ENCODE peak calls at places on chromosomes 5 and 9, in nine cellular contexts. One of them, this sample, is unnamed.
A peak's percentile ranks its signal among the peaks of the same experiment; 100 is the strongest.

GRCh38 chr5:21173526-21173925 is 1185.5 kb upstream of the CDH18 start:
- DNase-seq in osteocyte: no peak
- DNase-seq in endothelial cell: no peak
- DNase-seq in PC-9: no peak
- DNase-seq in choroid plexus epithelial cell: no peak
- DNase-seq in Panc1: no peak
- DNase-seq in neural progenitor cell: no peak
- DNase-seq in epithelial cell of proximal tubule: no peak
- DNase-seq in Calu3: no peak
- DNase-seq in this sample: no peak

GRCh38 chr5:97764700-97765099 is 581.7 kb upstream of the RIOK2 start:
- DNase-seq in osteocyte: no peak
- DNase-seq in endothelial cell: no peak
- DNase-seq in PC-9: peak; percentile 73
- DNase-seq in choroid plexus epithelial cell: peak; percentile 87
- DNase-seq in Panc1: peak; percentile 55
- DNase-seq in neural progenitor cell: no peak
- DNase-seq in epithelial cell of proximal tubule: no peak
- DNase-seq in Calu3: no peak
- DNase-seq in this sample: no peak

GRCh38 chr9:92740969-92741368 is 23.7 kb downstream of the BICD2 start:
- DNase-seq in osteocyte: no peak
- DNase-seq in endothelial cell: no peak
- DNase-seq in PC-9: no peak
- DNase-seq in choroid plexus epithelial cell: no peak
- DNase-seq in Panc1: no peak
- DNase-seq in neural progenitor cell: no peak
- DNase-seq in epithelial cell of proximal tubule: no peak
- DNase-seq in Calu3: no peak
- DNase-seq in this sample: no peak

GRCh38 chr5:135217669-135218485 is 181.2 kb downstream of the MACROH2A1 start:
- DNase-seq in osteocyte: peak; percentile 76
- DNase-seq in endothelial cell: peak; percentile 48
- DNase-seq in PC-9: no peak
- DNase-seq in choroid plexus epithelial cell: no peak
- DNase-seq in Panc1: no peak
- DNase-seq in neural progenitor cell: peak; percentile 17
- DNase-seq in epithelial cell of proximal tubule: no peak
- DNase-seq in Calu3: no peak
- DNase-seq in this sample: peak; percentile 52

GRCh38 chr5:124605516-124605915 is 140.9 kb downstream of the ZNF608 start:
- DNase-seq in osteocyte: no peak
- DNase-seq in endothelial cell: no peak
- DNase-seq in PC-9: no peak
- DNase-seq in choroid plexus epithelial cell: peak; percentile 46
- DNase-seq in Panc1: no peak
- DNase-seq in neural progenitor cell: peak; percentile 69
- DNase-seq in epithelial cell of proximal tubule: peak; percentile 25
- DNase-seq in Calu3: no peak
- DNase-seq in this sample: no peak

GRCh38 chr9:122897969-122898368 is 7.2 kb downstream of the RC3H2 start:
- DNase-seq in osteocyte: no peak
- DNase-seq in endothelial cell: no peak
- DNase-seq in PC-9: no peak
- DNase-seq in choroid plexus epithelial cell: no peak
- DNase-seq in Panc1: no peak
- DNase-seq in neural progenitor cell: no peak
- DNase-seq in epithelial cell of proximal tubule: no peak
- DNase-seq in Calu3: no peak
- DNase-seq in this sample: no peak

GRCh38 chr5:80654054-80654390 is 430 bp upstream of the MSH3 start:
- DNase-seq in osteocyte: no peak
- DNase-seq in endothelial cell: peak; percentile 9
- DNase-seq in PC-9: no peak
- DNase-seq in choroid plexus epithelial cell: no peak
- DNase-seq in Panc1: no peak
- DNase-seq in neural progenitor cell: peak; percentile 35
- DNase-seq in epithelial cell of proximal tubule: no peak
- DNase-seq in Calu3: peak; percentile 36
- DNase-seq in this sample: no peak

GRCh38 chr5:68544656-68545565 is 329.4 kb downstream of the PIK3R1 start:
- DNase-seq in osteocyte: no peak
- DNase-seq in endothelial cell: no peak
- DNase-seq in PC-9: peak; percentile 46
- DNase-seq in choroid plexus epithelial cell: no peak
- DNase-seq in Panc1: no peak
- DNase-seq in neural progenitor cell: no peak
- DNase-seq in epithelial cell of proximal tubule: peak; percentile 47
- DNase-seq in Calu3: no peak
- DNase-seq in this sample: no peak

GRCh38 chr5:14161825-14162556 is 18.8 kb downstream of the TRIO start:
- DNase-seq in osteocyte: no peak
- DNase-seq in endothelial cell: no peak
- DNase-seq in PC-9: no peak
- DNase-seq in choroid plexus epithelial cell: no peak
- DNase-seq in Panc1: no peak
- DNase-seq in neural progenitor cell: no peak
- DNase-seq in epithelial cell of proximal tubule: no peak
- DNase-seq in Calu3: no peak
- DNase-seq in this sample: no peak

GRCh38 chr9:135087489-135087791 is at the start of gene OLFM1:
- DNase-seq in osteocyte: no peak
- DNase-seq in endothelial cell: peak; percentile 83
- DNase-seq in PC-9: no peak
- DNase-seq in choroid plexus epithelial cell: peak; percentile 71
- DNase-seq in Panc1: no peak
- DNase-seq in neural progenitor cell: peak; percentile 92
- DNase-seq in epithelial cell of proximal tubule: no peak
- DNase-seq in Calu3: peak; percentile 80
- DNase-seq in this sample: peak; percentile 81

GRCh38 chr9:132369421-132369820 is 14.6 kb upstream of the SETX start:
- DNase-seq in osteocyte: no peak
- DNase-seq in endothelial cell: no peak
- DNase-seq in PC-9: no peak
- DNase-seq in choroid plexus epithelial cell: no peak
- DNase-seq in Panc1: no peak
- DNase-seq in neural progenitor cell: no peak
- DNase-seq in epithelial cell of proximal tubule: no peak
- DNase-seq in Calu3: no peak
- DNase-seq in this sample: no peak

GRCh38 chr9:16133556-16134227 is 580.8 kb downstream of the CCDC171 start:
- DNase-seq in osteocyte: no peak
- DNase-seq in endothelial cell: peak; percentile 50
- DNase-seq in PC-9: no peak
- DNase-seq in choroid plexus epithelial cell: peak; percentile 91
- DNase-seq in Panc1: no peak
- DNase-seq in neural progenitor cell: peak; percentile 90
- DNase-seq in epithelial cell of proximal tubule: peak; percentile 67
- DNase-seq in Calu3: peak; percentile 41
- DNase-seq in this sample: no peak

GRCh38 chr5:160774646-160775313 is 77.2 kb downstream of the ATP10B start:
- DNase-seq in osteocyte: no peak
- DNase-seq in endothelial cell: no peak
- DNase-seq in PC-9: no peak
- DNase-seq in choroid plexus epithelial cell: no peak
- DNase-seq in Panc1: no peak
- DNase-seq in neural progenitor cell: peak; percentile 68
- DNase-seq in epithelial cell of proximal tubule: no peak
- DNase-seq in Calu3: no peak
- DNase-seq in this sample: no peak

GRCh38 chr5:66171349-66172344 is 27.5 kb downstream of the SREK1 start:
- DNase-seq in osteocyte: no peak
- DNase-seq in endothelial cell: peak; percentile 24
- DNase-seq in PC-9: no peak
- DNase-seq in choroid plexus epithelial cell: peak; percentile 78
- DNase-seq in Panc1: no peak
- DNase-seq in neural progenitor cell: peak; percentile 61
- DNase-seq in epithelial cell of proximal tubule: no peak
- DNase-seq in Calu3: peak; percentile 41
- DNase-seq in this sample: no peak
- TF ChIP-seq CTCF in osteocyte: peak; percentile 65
- TF ChIP-seq CTCF in endothelial cell: peak; percentile 63
- TF ChIP-seq CTCF in PC-9: peak; percentile 72
- TF ChIP-seq CTCF in choroid plexus epithelial cell: peak; percentile 58
- TF ChIP-seq CTCF in Panc1: peak; percentile 68
- TF ChIP-seq CTCF in neural progenitor cell: peak; percentile 70
- TF ChIP-seq CTCF in epithelial cell of proximal tubule: peak; percentile 60
- TF ChIP-seq CTCF in Calu3: peak; percentile 39
- TF ChIP-seq CTCF in this sample: peak; percentile 79

DNA sequence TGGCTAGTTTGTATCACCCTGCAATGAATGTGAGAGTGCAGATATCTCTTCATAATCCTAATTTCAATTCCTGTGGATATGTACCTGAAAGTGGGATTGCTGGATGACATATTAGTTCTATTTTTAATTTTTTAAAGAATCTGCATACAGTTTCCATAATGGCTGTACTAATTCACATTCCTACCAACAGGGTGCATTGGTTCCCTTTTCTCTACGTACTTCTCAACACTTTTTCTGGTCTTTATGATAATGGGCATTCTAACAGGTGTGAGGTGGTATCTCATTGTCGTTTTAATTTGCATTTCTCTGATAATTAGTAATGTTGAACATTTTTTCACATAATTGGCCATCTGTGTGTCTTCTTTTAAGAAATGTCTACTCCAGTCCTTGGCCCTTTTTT is 927.5 kb downstream of the DTWD2 start:
- DNase-seq in osteocyte: no peak
- DNase-seq in endothelial cell: no peak
- DNase-seq in PC-9: no peak
- DNase-seq in choroid plexus epithelial cell: no peak
- DNase-seq in Panc1: no peak
- DNase-seq in neural progenitor cell: no peak
- DNase-seq in epithelial cell of proximal tubule: no peak
- DNase-seq in Calu3: no peak
- DNase-seq in this sample: no peak
- TF ChIP-seq CTCF in osteocyte: peak; percentile 29
- TF ChIP-seq CTCF in endothelial cell: peak; percentile 49
- TF ChIP-seq CTCF in PC-9: peak; percentile 49
- TF ChIP-seq CTCF in choroid plexus epithelial cell: no peak
- TF ChIP-seq CTCF in Panc1: no peak
- TF ChIP-seq CTCF in neural progenitor cell: peak; percentile 51
- TF ChIP-seq CTCF in epithelial cell of proximal tubule: peak; percentile 61
- TF ChIP-seq CTCF in Calu3: no peak
- TF ChIP-seq CTCF in this sample: peak; percentile 53

GRCh38 chr9:129720181-129720864 is 32.5 kb downstream of the PTGES start:
- DNase-seq in osteocyte: no peak
- DNase-seq in endothelial cell: peak; percentile 64
- DNase-seq in PC-9: no peak
- DNase-seq in choroid plexus epithelial cell: no peak
- DNase-seq in Panc1: no peak
- DNase-seq in neural progenitor cell: peak; percentile 66
- DNase-seq in epithelial cell of proximal tubule: no peak
- DNase-seq in Calu3: no peak
- DNase-seq in this sample: no peak
- TF ChIP-seq CTCF in osteocyte: peak; percentile 35
- TF ChIP-seq CTCF in endothelial cell: peak; percentile 70
- TF ChIP-seq CTCF in PC-9: peak; percentile 45
- TF ChIP-seq CTCF in choroid plexus epithelial cell: peak; percentile 48
- TF ChIP-seq CTCF in Panc1: peak; percentile 58
- TF ChIP-seq CTCF in neural progenitor cell: peak; percentile 55
- TF ChIP-seq CTCF in epithelial cell of proximal tubule: peak; percentile 52
- TF ChIP-seq CTCF in Calu3: peak; percentile 19
- TF ChIP-seq CTCF in this sample: peak; percentile 61

DNA sequence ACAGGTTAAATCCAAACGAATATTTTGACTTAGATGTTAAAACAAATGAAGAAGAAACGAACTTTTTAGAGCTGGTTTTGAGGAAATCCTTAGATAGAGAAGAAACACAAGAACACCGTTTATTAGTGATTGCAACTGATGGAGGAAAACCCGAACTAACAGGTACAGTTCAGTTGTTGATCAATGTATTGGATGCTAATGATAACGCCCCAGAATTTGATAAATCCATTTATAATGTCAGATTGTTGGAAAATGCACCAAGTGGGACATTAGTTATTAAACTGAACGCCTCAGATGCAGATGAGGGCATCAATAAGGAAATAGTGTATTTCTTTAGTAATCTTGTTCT is 842 bp downstream of the PCDHA5 start:
- DNase-seq in osteocyte: no peak
- DNase-seq in endothelial cell: no peak
- DNase-seq in PC-9: no peak
- DNase-seq in choroid plexus epithelial cell: no peak
- DNase-seq in Panc1: no peak
- DNase-seq in neural progenitor cell: no peak
- DNase-seq in epithelial cell of proximal tubule: no peak
- DNase-seq in Calu3: no peak
- DNase-seq in this sample: no peak
- TF ChIP-seq CTCF in osteocyte: no peak
- TF ChIP-seq CTCF in endothelial cell: no peak
- TF ChIP-seq CTCF in PC-9: no peak
- TF ChIP-seq CTCF in choroid plexus epithelial cell: no peak
- TF ChIP-seq CTCF in Panc1: peak; percentile 20
- TF ChIP-seq CTCF in neural progenitor cell: no peak
- TF ChIP-seq CTCF in epithelial cell of proximal tubule: no peak
- TF ChIP-seq CTCF in Calu3: no peak
- TF ChIP-seq CTCF in this sample: no peak

GRCh38 chr5:138275379-138275782 is 960 bp upstream of the GFRA3 start:
- DNase-seq in osteocyte: no peak
- DNase-seq in endothelial cell: no peak
- DNase-seq in PC-9: no peak
- DNase-seq in choroid plexus epithelial cell: no peak
- DNase-seq in Panc1: no peak
- DNase-seq in neural progenitor cell: no peak
- DNase-seq in epithelial cell of proximal tubule: no peak
- DNase-seq in Calu3: peak; percentile 2
- DNase-seq in this sample: no peak
- TF ChIP-seq CTCF in osteocyte: no peak
- TF ChIP-seq CTCF in endothelial cell: no peak
- TF ChIP-seq CTCF in PC-9: no peak
- TF ChIP-seq CTCF in choroid plexus epithelial cell: no peak
- TF ChIP-seq CTCF in Panc1: no peak
- TF ChIP-seq CTCF in neural progenitor cell: no peak
- TF ChIP-seq CTCF in epithelial cell of proximal tubule: no peak
- TF ChIP-seq CTCF in Calu3: no peak
- TF ChIP-seq CTCF in this sample: no peak

DNA sequence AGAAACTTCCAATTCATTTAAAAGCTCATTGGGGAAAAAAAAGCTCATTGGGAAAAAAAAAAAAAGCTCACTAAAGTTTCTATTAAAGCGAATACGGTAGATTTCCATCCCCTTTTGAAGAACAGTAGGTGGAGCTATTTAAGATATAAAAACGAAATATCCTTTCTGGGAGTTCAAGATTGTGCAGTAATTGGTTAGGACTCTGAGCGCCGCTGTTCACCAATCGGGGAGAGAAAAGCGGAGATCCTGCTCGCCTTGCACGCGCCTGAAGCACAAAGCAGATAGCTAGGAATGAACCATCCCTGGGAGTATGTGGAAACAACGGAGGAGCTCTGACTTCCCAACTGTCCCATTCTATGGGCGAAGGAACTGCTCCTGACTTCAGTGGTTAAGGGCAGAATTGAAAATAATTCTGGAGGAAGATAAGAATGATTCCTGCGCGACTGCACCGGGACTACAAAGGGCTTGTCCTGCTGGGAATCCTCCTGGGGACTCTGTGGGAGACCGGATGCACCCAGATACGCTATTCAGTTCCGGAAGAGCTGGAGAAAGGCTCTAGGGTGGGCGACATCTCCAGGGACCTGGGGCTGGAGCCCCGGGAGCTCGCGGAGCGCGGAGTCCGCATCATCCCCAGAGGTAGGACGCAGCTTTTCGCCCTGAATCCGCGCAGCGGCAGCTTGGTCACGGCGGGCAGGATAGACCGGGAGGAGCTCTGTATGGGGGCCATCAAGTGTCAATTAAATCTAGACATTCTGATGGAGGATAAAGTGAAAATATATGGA is at the start of gene PCDHGA12:
- DNase-seq in osteocyte: no peak
- DNase-seq in endothelial cell: no peak
- DNase-seq in PC-9: no peak
- DNase-seq in choroid plexus epithelial cell: peak; percentile 85
- DNase-seq in Panc1: no peak
- DNase-seq in neural progenitor cell: no peak
- DNase-seq in epithelial cell of proximal tubule: no peak
- DNase-seq in Calu3: no peak
- DNase-seq in this sample: no peak
- TF ChIP-seq CTCF in osteocyte: no peak
- TF ChIP-seq CTCF in endothelial cell: no peak
- TF ChIP-seq CTCF in PC-9: no peak
- TF ChIP-seq CTCF in choroid plexus epithelial cell: peak; percentile 66
- TF ChIP-seq CTCF in Panc1: no peak
- TF ChIP-seq CTCF in neural progenitor cell: no peak
- TF ChIP-seq CTCF in epithelial cell of proximal tubule: peak; percentile 51
- TF ChIP-seq CTCF in Calu3: no peak
- TF ChIP-seq CTCF in this sample: no peak

This sample was measured in type B pancreatic cell.